ENCODE peak calls at places on chromosomes 3 and 15, in five cellular contexts. D is H1, B is stomach, M is SK-N-SH, O is sigmoid colon. X is an unnamed sample.

GRCh38 chr3:149003653-149004305 is 12.4 kb downstream of the GYG1 start:
- DNase-seq in D (no peak), B (no peak), M (no peak), O (no peak), X (no peak)

GRCh38 chr15:59611277-59612260 is at the start of gene GCNT3:
- DNase-seq in D (no peak), B (no peak), M (no peak), O (no peak), X (peak)

GRCh38 chr3:144119611-144120010 is 148.0 kb downstream of the DIPK2A start:
- DNase-seq in D (no peak), B (no peak), M (no peak), O (no peak), X (no peak)

GRCh38 chr3:167406876-167407492 is 26.9 kb upstream of the ZBBX start:
- DNase-seq in D (peak), B (peak), M (peak), O (no peak), X (peak)

GRCh38 chr3:153977148-153977547 is 144.0 kb upstream of the ARHGEF26 start:
- DNase-seq in D (no peak), B (no peak), M (no peak), O (peak), X (no peak)

GRCh38 chr3:155917781-155918180 is 47.3 kb downstream of the GMPS start:
- DNase-seq in D (no peak), B (no peak), M (no peak), O (no peak), X (no peak)

GRCh38 chr15:89772933-89773583 is 3.1 kb upstream of the MESP2 start:
- DNase-seq in D (no peak), B (no peak), M (peak), O (no peak), X (no peak)

GRCh38 chr3:86949850-86950249 is 41.1 kb downstream of the VGLL3 start:
- DNase-seq in D (no peak), B (no peak), M (no peak), O (no peak), X (no peak)

GRCh38 chr3:143529778-143530177 is 318.5 kb downstream of the SLC9A9 start:
- DNase-seq in D (no peak), B (no peak), M (no peak), O (no peak), X (no peak)

GRCh38 chr15:61742591-61742990 is 317.7 kb downstream of the VPS13C start:
- DNase-seq in D (no peak), B (no peak), M (no peak), O (no peak), X (no peak)

GRCh38 chr15:83914906-83915305 is 261.0 kb downstream of the ADAMTSL3 start:
- DNase-seq in D (no peak), B (no peak), M (no peak), O (no peak), X (no peak)

GRCh38 chr3:24137958-24138875 is 193.1 kb downstream of the NR1D2 start:
- DNase-seq in D (no peak), B (peak), M (no peak), O (no peak), X (peak)

DNA sequence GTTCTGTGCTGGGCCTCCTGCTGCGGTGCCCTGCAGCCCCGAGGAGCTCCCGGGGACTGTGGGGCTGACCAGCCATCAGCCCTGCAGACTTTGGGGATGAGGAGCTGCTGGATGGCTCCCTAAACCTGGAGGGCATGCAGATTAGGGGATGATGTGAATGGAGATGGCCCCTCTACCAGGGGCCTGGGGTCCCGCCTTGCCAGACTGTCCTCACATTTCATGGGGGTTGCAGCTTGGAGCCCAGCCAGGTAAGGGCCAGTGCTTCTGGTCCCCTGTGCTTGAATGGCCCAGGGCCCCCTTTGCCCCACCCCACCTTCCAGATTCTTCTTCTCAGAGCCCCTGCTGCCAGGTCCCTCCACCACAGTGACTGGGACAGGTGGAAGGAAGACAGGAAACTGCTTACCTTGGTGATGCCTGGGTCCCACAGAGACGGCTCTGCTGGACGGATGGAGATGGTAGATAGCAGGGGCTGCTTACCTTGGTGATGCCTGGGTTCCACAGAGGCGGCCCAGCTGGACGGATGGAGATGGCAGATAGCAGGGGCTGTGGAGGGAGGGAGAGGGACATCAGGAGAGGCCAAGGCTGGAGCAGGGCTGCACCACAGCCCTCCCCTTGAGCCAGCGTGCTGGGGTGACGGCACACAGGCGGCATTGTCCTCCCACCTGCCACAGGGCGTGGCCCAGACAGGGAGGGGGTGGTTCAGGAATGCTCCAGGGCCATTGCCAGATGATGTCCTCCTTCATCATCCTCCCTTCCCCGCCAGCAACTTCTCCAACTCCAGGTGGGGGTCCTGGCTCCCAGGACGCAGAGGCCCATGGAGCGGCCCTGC is at the start of gene SPTBN5:
- DNase-seq in D (no peak), B (no peak), M (peak), O (no peak), X (no peak)
- TF ChIP-seq EP300 in D (no peak), B (no peak), M (no peak), O (no peak), X (no peak)

GRCh38 chr3:191390580-191390979 is 60.3 kb upstream of the UTS2B start:
- DNase-seq in D (no peak), B (no peak), M (no peak), O (no peak), X (no peak)

GRCh38 chr3:191388823-191389222 is 58.5 kb upstream of the UTS2B start:
- DNase-seq in D (no peak), B (no peak), M (no peak), O (no peak), X (no peak)

GRCh38 chr3:191391873-191392808 is 61.8 kb upstream of the UTS2B start:
- DNase-seq in D (no peak), B (no peak), M (no peak), O (no peak), X (no peak)

GRCh38 chr3:191397771-191398170 is 63.2 kb upstream of the PYDC2 start:
- DNase-seq in D (no peak), B (no peak), M (no peak), O (no peak), X (no peak)

GRCh38 chr3:191393146-191393545 is 62.8 kb upstream of the UTS2B start:
- DNase-seq in D (no peak), B (no peak), M (no peak), O (no peak), X (no peak)
- H3K27ac ChIP-seq in D (no peak), B (no peak), M (no peak), O (no peak), X (no peak)

DNA sequence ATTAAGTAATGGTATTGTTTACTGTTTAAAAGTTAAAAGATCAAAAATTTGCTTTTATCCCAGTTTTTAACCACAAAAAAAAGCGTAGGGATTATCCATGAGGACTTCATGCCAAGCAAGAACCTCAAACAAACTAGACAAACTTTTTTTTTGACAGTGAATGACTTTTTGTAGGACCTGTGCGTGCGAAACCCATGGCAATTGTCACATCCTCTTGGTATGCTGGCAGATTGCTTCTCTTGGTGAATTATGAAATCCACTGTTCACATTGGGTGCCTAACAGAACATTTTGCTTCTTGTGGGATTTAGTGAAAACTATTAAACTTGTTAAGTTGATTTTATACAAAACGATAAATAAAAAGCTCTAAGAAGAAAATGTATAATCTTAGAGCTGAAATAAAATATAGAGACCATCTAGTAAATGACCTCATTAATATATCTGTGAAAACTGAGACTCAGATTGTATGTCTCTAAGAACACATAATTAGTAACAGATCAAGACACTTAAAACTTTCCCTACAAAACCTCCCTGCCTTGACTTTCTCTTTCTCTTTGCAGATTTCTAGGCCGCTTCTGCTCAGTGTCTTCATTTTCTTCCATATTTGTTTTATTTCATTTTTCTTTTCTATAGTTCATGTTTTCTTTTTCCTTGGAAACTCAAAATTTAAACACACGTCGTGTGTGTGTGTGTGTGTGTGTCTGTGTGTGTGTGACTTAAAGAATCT is 87.2 kb upstream of the CGNL1 start:
- DNase-seq in D (no peak), B (no peak), M (no peak), O (no peak), X (no peak)
- TF ChIP-seq POLR2AphosphoS5 in D (no peak), B (no peak), M (no peak), O (no peak), X (no peak)

GRCh38 chr15:67574981-67575632 is 32.6 kb downstream of the MAP2K5 start:
- DNase-seq in D (no peak), B (no peak), M (no peak), O (no peak), X (no peak)

GRCh38 chr15:67579967-67580366 is 37.5 kb downstream of the MAP2K5 start:
- DNase-seq in D (no peak), B (no peak), M (no peak), O (no peak), X (no peak)

GRCh38 chr15:67578020-67578600 is 35.6 kb downstream of the MAP2K5 start:
- DNase-seq in D (no peak), B (no peak), M (no peak), O (no peak), X (no peak)

GRCh38 chr15:67584157-67584556 is 41.7 kb downstream of the MAP2K5 start:
- DNase-seq in D (no peak), B (no peak), M (no peak), O (no peak), X (no peak)

GRCh38 chr15:67579164-67579563 is 36.7 kb downstream of the MAP2K5 start:
- DNase-seq in D (no peak), B (no peak), M (no peak), O (no peak), X (no peak)
- TF ChIP-seq EP300 in D (no peak), B (no peak), M (no peak), O (no peak), X (no peak)

DNA sequence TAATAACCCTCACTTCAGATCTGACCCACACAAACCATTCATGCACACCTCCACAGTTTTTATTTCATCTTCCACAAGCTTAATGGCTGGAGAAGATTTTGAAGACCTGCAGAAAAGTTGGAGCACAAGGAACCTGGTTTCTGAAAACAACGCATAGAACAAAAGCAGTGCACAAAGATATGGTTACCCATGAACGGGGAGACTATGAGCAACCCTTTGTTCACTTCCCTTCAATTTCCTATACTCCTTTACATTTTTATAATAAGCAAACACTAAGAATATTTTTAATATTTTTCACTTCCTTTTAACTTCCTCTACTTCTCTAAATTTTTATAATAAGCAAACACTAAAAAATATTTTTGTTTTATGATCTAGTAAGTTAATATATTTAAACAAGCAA is 103.5 kb upstream of the UBE2E2 start:
- DNase-seq in D (no peak), B (no peak), M (no peak), O (no peak), X (no peak)
- H3K27ac ChIP-seq in D (no peak), B (no peak), M (no peak), O (no peak), X (no peak)

GRCh38 chr3:184549793-184550585 is 11.6 kb upstream of the EPHB3 start:
- DNase-seq in D (no peak), B (peak), M (no peak), O (no peak), X (no peak)
- TF ChIP-seq POLR2AphosphoS5 in D (no peak), B (no peak), M (no peak), O (no peak), X (no peak)

DNA sequence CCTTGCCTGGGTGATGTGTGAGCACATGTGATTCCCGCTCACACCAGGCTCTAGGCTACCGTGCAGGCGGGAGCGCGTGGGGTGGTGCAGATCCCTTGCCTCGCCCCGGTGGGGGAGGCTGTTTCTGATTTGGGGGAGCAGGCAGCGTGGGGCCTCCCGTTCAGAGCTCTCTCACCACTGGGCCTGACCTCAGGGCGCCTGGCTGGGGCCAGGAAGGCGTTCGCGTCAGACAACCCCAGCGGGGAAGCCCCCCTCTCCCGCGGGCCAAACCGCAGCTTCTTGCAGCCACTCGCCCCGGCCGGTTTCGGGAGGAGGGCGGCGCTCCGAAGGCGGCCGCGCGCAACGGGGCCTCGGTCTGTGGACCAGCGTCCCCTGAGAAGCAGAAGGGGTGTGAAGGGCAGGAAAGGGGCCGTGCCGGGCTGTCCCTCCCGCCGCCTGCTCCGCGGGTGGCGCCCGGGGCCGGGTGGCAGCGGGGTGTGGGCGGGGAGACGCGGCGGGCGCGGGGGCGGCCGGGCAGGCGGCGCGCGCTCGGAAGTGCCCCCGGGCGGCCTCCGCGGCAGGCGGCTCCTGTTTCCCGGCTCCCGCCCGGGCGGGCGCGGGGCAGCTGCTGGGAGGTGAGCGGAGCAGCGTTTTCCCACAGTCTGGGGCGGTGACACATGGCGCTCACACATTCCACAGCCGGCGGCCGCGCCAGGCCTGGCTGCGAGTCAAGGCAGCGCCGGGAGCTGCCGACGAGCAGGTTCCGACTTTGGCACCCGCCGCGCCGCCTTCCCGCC is 65.1 kb upstream of the HES1 start:
- DNase-seq in D (no peak), B (peak), M (peak), O (peak), X (peak)
- TF ChIP-seq EP300 in D (no peak), B (no peak), M (no peak), O (no peak), X (no peak)

DNA sequence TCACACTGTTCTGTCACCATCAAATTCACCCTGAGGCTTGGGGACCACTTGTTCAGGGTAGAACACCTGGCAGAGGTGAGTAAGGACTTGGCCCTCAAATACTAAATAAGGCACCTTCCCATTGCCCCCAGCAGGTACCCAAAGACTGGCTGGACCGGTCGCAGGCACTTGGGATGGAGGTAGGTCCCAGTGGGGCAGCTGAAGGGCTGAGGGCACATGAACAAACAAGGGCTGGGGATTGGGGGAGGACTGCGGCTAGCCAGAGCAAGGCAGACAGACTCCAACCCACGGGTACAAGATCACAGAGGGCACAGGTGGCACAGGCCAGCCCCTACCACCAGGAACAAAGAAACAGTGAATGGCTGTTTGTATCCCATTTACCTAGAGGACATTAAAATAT is 1.9 kb downstream of the MRPS25 start:
- DNase-seq in D (no peak), B (no peak), M (peak), O (no peak), X (no peak)
- H3K27ac ChIP-seq in D (no peak), B (no peak), M (no peak), O (no peak), X (no peak)

GRCh38 chr3:52056521-52056967 is at the start of gene DUSP7:
- DNase-seq in D (no peak), B (peak), M (peak), O (peak), X (peak)
- TF ChIP-seq POLR2AphosphoS5 in D (no peak), B (no peak), M (no peak), O (no peak), X (no peak)

X was measured in transverse colon.